ENCODE peak calls at places on chromosome 12, in five cellular contexts. Z is activated T-helper 1 cell treated with anti-CD3 and anti-CD28 coated beads, Interleukin-12 subunit alpha, Interleukin-12 subunit beta, Interleukin-2, Interleukin-4 antibody, amounts not matched to agents 30 ng/mL and 10 ng/mL and 1 ng/mL, durations not matched to agents 14 hours and 24 hours and 36 hours; W is A549; A is suprapubic skin; H is fibroblast of mammary gland. C is an unnamed sample.

GRCh38 chr12:124640096-124640495 is 72.7 kb upstream of the NCOR2 start:
- DNase-seq in W (no peak), H (peak), Z (no peak), A (no peak), C (no peak)

GRCh38 chr12:55068416-55069010 is 48.7 kb downstream of the NEUROD4 start:
- DNase-seq in H (peak), Z (peak), W (peak), A (no peak), C (peak)

GRCh38 chr12:1795221-1795784 is 25.1 kb upstream of the LRTM2 start:
- DNase-seq in H (no peak), A (no peak), W (no peak), Z (no peak), C (no peak)

GRCh38 chr12:24153041-24153440 is 203.6 kb upstream of the SOX5 start:
- DNase-seq in A (no peak), H (peak), W (no peak), Z (no peak), C (no peak)

GRCh38 chr12:92290016-92290685 is 144.5 kb upstream of the BTG1 start:
- DNase-seq in A (no peak), H (peak), Z (no peak), W (no peak), C (no peak)

GRCh38 chr12:75487310-75487709 is 6.8 kb downstream of the GLIPR1 start:
- DNase-seq in H (no peak), Z (no peak), A (no peak), W (no peak), C (no peak)

GRCh38 chr12:126966498-126966897 is 1300.5 kb upstream of the TMEM132C start:
- DNase-seq in A (no peak), W (no peak), H (no peak), Z (no peak), C (no peak)

GRCh38 chr12:92784795-92785562 is 82.2 kb downstream of the PLEKHG7 start:
- DNase-seq in H (peak), Z (peak), A (no peak), W (peak), C (peak)

GRCh38 chr12:122124370-122124769 is 45.8 kb downstream of the MLXIP start:
- DNase-seq in Z (no peak), A (no peak), H (no peak), W (no peak), C (no peak)

GRCh38 chr12:107396991-107397390 is 288.6 kb upstream of the PWP1 start:
- DNase-seq in A (no peak), W (peak), Z (no peak), H (peak), C (no peak)

GRCh38 chr12:51972849-51973273 is 21.4 kb downstream of the ACVR1B start:
- DNase-seq in W (no peak), Z (peak), A (no peak), H (peak), C (no peak)

GRCh38 chr12:109139791-109140190 is 23.4 kb downstream of the ACACB start:
- DNase-seq in W (no peak), H (no peak), A (peak), Z (no peak), C (no peak)

GRCh38 chr12:12792421-12792820 is 7.0 kb downstream of the APOLD1 start:
- DNase-seq in W (no peak), A (no peak), Z (no peak), H (no peak), C (no peak)

GRCh38 chr12:50615534-50616296 is 110.9 kb downstream of the DIP2B start:
- DNase-seq in A (no peak), Z (no peak), H (no peak), W (no peak), C (no peak)

GRCh38 chr12:104886418-104887401 is 71.4 kb downstream of the SLC41A2 start:
- DNase-seq in H (peak), A (no peak), W (no peak), Z (no peak), C (peak)

GRCh38 chr12:81450920-81451739 is 308.0 kb downstream of the PPFIA2 start:
- DNase-seq in A (no peak), H (peak), Z (no peak), W (peak), C (peak)

GRCh38 chr12:18403182-18403581 is 141.9 kb downstream of the PIK3C2G start:
- DNase-seq in H (no peak), A (no peak), W (no peak), Z (no peak), C (no peak)

GRCh38 chr12:96108321-96108720 is 72.9 kb upstream of the LTA4H start:
- DNase-seq in A (peak), H (no peak), Z (peak), W (no peak), C (no peak)

GRCh38 chr12:81835783-81836182 is 76.6 kb upstream of the PPFIA2 start:
- DNase-seq in Z (no peak), H (no peak), W (no peak), A (no peak), C (no peak)

GRCh38 chr12:117124421-117125274 is 25.4 kb upstream of the TESC start:
- DNase-seq in Z (no peak), A (no peak), W (no peak), H (no peak), C (no peak)

GRCh38 chr12:26338574-26339572 is 143.5 kb downstream of the SSPN start:
- DNase-seq in W (peak), A (no peak), Z (no peak), H (peak), C (no peak)

C was measured in HT-29.